ENCODE peak calls at places on chromosomes 1 and 21, in nine cellular contexts. Y is CD8-positive, alpha-beta T cell; D is neural crest cell; T is hypothalamus; S is NCI-H460; P is fibroblast of the aortic adventitia; A is right cardiac atrium; F is Right ventricle myocardium superior; C is amniotic stem cell. U is an unnamed sample.
A peak's percentile ranks its signal among the peaks of the same experiment; 100 is the strongest.

GRCh38 chr1:220841293-220841692 is 38.0 kb upstream of the HLX start:
- DNase-seq in S (peak; percentile 12), F (no peak), Y (no peak), C (no peak), T (no peak), P (no peak), D (no peak), A (no peak), U (no peak)

GRCh38 chr1:11925938-11926292 is 312 bp downstream of the KIAA2013 start:
- DNase-seq in A (peak; percentile 75), T (no peak), F (no peak), Y (no peak), P (no peak), C (no peak), S (no peak), D (no peak), U (no peak)

GRCh38 chr21:21028275-21028814 is 30.1 kb downstream of the NCAM2 start:
- DNase-seq in P (peak; percentile 28), C (no peak), S (no peak), T (no peak), A (no peak), Y (no peak), F (no peak), D (no peak), U (no peak)

GRCh38 chr1:241702436-241702835 is 50.4 kb downstream of the WDR64 start:
- DNase-seq in C (peak; percentile 34), P (peak; percentile 59), T (no peak), Y (no peak), D (no peak), S (no peak), A (no peak), F (no peak), U (no peak)

GRCh38 chr1:109161836-109162606 is 48.1 kb downstream of the ELAPOR1 start:
- DNase-seq in F (peak; percentile 64), T (no peak), A (peak; percentile 77), S (no peak), C (peak; percentile 74), P (peak; percentile 89), Y (no peak), D (no peak), U (no peak)

GRCh38 chr1:48236716-48237470 is 14.4 kb downstream of the SLC5A9 start:
- DNase-seq in S (peak; percentile 14), A (no peak), D (no peak), F (no peak), Y (no peak), T (no peak), C (no peak), P (peak; percentile 32), U (peak; percentile 28)

GRCh38 chr1:50700226-50701020 is 259.6 kb downstream of the FAF1 start:
- DNase-seq in A (no peak), F (no peak), S (no peak), D (peak; percentile 4), T (no peak), Y (no peak), P (no peak), C (no peak), U (peak; percentile 82)

GRCh38 chr1:3611170-3612019 is at the start of gene MEGF6:
- DNase-seq in F (peak; percentile 65), Y (no peak), T (no peak), D (peak; percentile 94), A (peak; percentile 92), S (no peak), C (peak; percentile 21), P (no peak), U (no peak)

GRCh38 chr1:29779146-29779545 is 542.8 kb downstream of the PTPRU start:
- DNase-seq in F (no peak), T (no peak), P (no peak), A (no peak), S (no peak), C (no peak), D (no peak), Y (no peak), U (no peak)

GRCh38 chr21:44436958-44437357 is 18.4 kb upstream of the LRRC3 start:
- DNase-seq in T (no peak), F (peak; percentile 22), Y (no peak), P (no peak), C (no peak), S (no peak), A (peak; percentile 20), D (no peak), U (no peak)

U was measured in iPS DF 19.7.